ENCODE peak calls at places on chromosomes 7 and 10, in six cellular contexts. U is IMR-90, A is WERI-Rb-1, D is brain microvascular endothelial cell, H is bronchial epithelial cell, X is vagina. V is an unnamed sample.

GRCh38 chr7:150380463-150380862 is 1.3 kb downstream of the ZNF775 start:
- DNase-seq in U (no peak), A (no peak), D (no peak), H (no peak), X (no peak), V (no peak)

GRCh38 chr10:131198843-131199242 is 112.7 kb downstream of the TCERG1L start:
- DNase-seq in U (no peak), A (no peak), D (no peak), H (no peak), X (no peak), V (no peak)

GRCh38 chr7:95596183-95597135 is at the start of gene PDK4:
- DNase-seq in U (peak), A (peak), D (peak), H (no peak), X (no peak), V (peak)

GRCh38 chr7:150806863-150807262 is 6.3 kb downstream of the TMEM176A start:
- DNase-seq in U (no peak), A (no peak), D (no peak), H (no peak), X (no peak), V (no peak)

GRCh38 chr10:57162231-57162630 is 801.2 kb upstream of the ZWINT start:
- DNase-seq in U (no peak), A (no peak), D (no peak), H (no peak), X (no peak), V (no peak)

GRCh38 chr7:7829667-7830066 is 111.3 kb upstream of the RPA3 start:
- DNase-seq in U (no peak), A (no peak), D (no peak), H (peak), X (no peak), V (no peak)

GRCh38 chr7:98287486-98287959 is 6.0 kb downstream of the BRI3 start:
- DNase-seq in U (no peak), A (no peak), D (no peak), H (peak), X (no peak), V (no peak)

GRCh38 chr10:49161411-49161997 is 26.7 kb downstream of the TMEM273 start:
- DNase-seq in U (peak), A (no peak), D (peak), H (peak), X (peak), V (peak)

GRCh38 chr10:49632406-49633317 is 18.8 kb downstream of the CHAT start:
- DNase-seq in U (peak), A (no peak), D (no peak), H (peak), X (no peak), V (peak)

GRCh38 chr7:18975276-18975675 is 142.2 kb downstream of the TWIST1 start:
- DNase-seq in U (no peak), A (no peak), D (no peak), H (no peak), X (no peak), V (no peak)

GRCh38 chr10:31242902-31243301 is 76.1 kb upstream of the ZEB1 start:
- DNase-seq in U (peak), A (no peak), D (peak), H (peak), X (no peak), V (peak)

GRCh38 chr7:30750574-30751256 is 1.2 kb upstream of the INMT start:
- DNase-seq in U (peak), A (no peak), D (peak), H (no peak), X (no peak), V (peak)

GRCh38 chr7:77402818-77403217 is 13.3 kb downstream of the GSAP start:
- DNase-seq in U (no peak), A (no peak), D (no peak), H (no peak), X (no peak), V (no peak)

GRCh38 chr10:74189999-74190421 is 39.0 kb downstream of the ADK start:
- DNase-seq in U (peak), A (no peak), D (peak), H (peak), X (no peak), V (peak)

GRCh38 chr10:60238408-60239100 is 151.1 kb downstream of the ANK3 start:
- DNase-seq in U (peak), A (no peak), D (peak), H (peak), X (no peak), V (peak)

GRCh38 chr7:5694221-5694754 is 87.2 kb downstream of the RNF216 start:
- DNase-seq in U (peak), A (no peak), D (peak), H (peak), X (no peak), V (peak)

GRCh38 chr7:5695709-5696345 is 85.6 kb downstream of the RNF216 start:
- DNase-seq in U (peak), A (no peak), D (peak), H (no peak), X (no peak), V (peak)

GRCh38 chr7:5693529-5693928 is 87.9 kb downstream of the RNF216 start:
- DNase-seq in U (peak), A (no peak), D (peak), H (peak), X (no peak), V (peak)

GRCh38 chr7:5696346-5697100 is 84.9 kb downstream of the RNF216 start:
- DNase-seq in U (no peak), A (no peak), D (no peak), H (no peak), X (no peak), V (no peak)

DNA sequence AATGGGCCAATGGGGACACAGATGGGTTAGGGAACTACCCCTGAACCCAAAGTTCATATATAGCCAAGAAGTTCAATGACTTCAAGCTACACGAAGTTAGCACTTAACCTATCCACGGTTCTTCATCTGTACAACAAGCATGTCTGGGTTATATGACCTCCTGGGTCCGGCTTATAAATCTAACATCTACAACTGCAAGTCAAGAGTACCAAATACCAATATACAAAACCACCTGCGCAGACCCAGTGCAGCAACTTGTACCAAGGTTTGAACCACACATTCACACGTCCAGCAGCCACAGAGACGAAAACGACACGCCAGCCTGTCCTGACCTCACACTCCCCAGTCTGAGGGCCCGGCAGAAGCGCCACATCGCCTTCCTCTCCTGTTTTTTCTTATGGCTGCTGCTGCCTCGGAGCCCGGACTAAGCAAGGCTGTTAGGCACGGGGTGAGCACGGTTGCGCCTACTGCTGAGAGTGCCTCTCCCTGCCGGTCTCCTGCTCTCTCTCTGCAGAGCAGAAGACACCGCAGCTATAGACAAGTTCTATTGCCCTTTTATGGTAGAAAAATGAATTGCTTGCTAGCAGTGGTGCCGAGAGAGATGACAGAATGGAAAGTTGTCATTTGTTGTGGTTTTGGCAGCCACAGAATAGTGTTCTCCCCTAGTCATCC is 86.3 kb downstream of the RNF216 start:
- DNase-seq in U (peak), A (no peak), D (peak), H (no peak), X (no peak), V (peak)
- H3K4me3 ChIP-seq in U (peak), A (no peak), D (peak), H (no peak), X (peak), V (no peak)

GRCh38 chr7:71488308-71488707 is 356.4 kb downstream of the GALNT17 start:
- DNase-seq in U (no peak), A (no peak), D (peak), H (no peak), X (no peak), V (peak)

GRCh38 chr7:71484381-71484780 is 352.4 kb downstream of the GALNT17 start:
- DNase-seq in U (no peak), A (no peak), D (peak), H (no peak), X (no peak), V (no peak)

GRCh38 chr7:71491331-71491730 is 359.4 kb downstream of the GALNT17 start:
- DNase-seq in U (no peak), A (no peak), D (no peak), H (no peak), X (no peak), V (no peak)

GRCh38 chr7:71486414-71486813 is 354.5 kb downstream of the GALNT17 start:
- DNase-seq in U (no peak), A (no peak), D (no peak), H (no peak), X (no peak), V (no peak)

DNA sequence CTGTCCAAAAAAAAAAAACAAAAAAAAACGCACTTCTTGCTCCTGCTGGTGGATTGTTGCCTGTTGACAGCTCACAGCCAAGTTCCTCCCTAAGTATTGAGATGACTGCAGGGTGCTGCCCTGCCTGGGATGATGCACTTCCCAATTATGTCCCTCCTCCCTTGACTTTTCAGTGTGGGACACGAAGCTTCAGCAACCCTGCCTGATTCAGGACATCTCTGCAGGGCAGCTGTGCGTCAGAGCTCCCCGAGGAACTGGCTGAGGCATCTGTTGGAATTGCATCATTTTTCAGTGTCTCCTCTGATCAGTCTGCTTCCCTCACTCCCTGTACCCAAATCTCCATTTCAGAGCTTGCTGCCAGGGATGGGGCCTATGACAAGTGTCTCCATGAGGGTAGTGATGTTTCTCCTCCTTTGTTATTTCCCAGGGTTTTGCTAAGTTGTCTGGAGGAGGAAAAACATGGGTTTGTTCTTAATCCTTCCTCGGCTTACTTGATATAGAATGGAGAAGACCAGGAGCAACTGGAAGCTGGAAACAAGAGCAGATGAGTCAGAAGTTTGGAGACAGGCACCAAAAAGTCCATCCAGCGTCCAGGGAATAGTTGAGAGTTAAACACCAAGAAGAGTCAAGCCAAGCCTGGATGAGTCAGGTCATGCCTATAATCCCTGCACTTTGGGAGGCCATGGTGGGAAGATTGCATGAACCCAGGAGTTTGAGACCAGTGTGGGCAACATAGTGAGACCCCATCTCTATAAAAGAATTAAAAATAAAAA is 355.1 kb downstream of the GALNT17 start:
- DNase-seq in U (no peak), A (no peak), D (peak), H (no peak), X (no peak), V (peak)
- TF ChIP-seq CTCF in U (no peak), A (no peak), D (peak), H (no peak), X (no peak), V (no peak)

DNA sequence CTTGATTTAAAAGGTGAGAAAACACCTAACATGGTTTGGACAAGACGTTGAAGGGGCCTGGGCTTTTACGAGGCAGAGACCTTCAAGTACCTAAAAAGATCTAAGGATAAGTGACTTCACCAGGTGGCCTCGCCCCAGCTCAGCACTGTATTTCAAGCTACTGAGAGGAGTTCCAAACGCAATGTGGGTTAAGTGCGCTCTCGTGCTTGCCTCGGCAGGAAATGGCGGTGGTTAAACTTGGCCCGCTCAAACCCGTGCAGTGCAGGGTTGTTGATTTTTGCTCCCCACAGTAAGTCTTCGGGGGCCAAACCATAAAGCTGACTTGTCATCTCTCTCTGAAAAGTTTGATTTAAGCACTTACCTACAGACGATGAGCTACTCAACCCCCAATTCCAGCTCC is 249.9 kb downstream of the CREB5 start:
- DNase-seq in U (no peak), A (no peak), D (no peak), H (no peak), X (no peak), V (no peak)
- H3K4me3 ChIP-seq in U (no peak), A (no peak), D (no peak), H (no peak), X (no peak), V (no peak)

GRCh38 chr10:77562742-77563141 is 74.9 kb downstream of the KCNMA1 start:
- DNase-seq in U (no peak), A (no peak), D (no peak), H (no peak), X (no peak), V (peak)
- TF ChIP-seq CTCF in U (no peak), A (no peak), D (no peak), H (no peak), X (no peak), V (no peak)

GRCh38 chr10:89171996-89172395 is 35.1 kb downstream of the CH25H start:
- DNase-seq in U (peak), A (no peak), D (peak), H (no peak), X (no peak), V (peak)

GRCh38 chr10:89173075-89173474 is 34.0 kb downstream of the CH25H start:
- DNase-seq in U (no peak), A (no peak), D (no peak), H (no peak), X (no peak), V (peak)

GRCh38 chr10:89171263-89171872 is 35.7 kb downstream of the CH25H start:
- DNase-seq in U (peak), A (no peak), D (no peak), H (no peak), X (no peak), V (no peak)

DNA sequence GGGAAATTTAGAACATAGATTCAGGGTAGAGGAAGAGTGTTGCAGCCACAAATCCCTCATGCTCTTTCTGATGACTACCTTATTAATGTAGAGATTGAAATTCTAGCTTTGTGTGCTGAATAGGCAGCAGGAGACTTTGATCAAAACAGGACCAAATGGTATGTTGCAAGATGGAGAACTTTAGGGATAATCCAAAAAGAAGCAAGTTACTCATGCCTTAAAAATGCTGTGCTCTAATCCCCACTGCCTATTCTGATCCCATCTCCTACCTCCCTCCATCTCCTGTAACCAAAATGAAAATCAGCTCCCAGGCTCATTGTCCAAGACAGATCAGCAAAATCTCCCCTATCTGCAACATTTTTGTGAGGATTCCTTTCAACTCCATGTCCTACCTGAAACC is 31.3 kb downstream of the CH25H start:
- DNase-seq in U (no peak), A (no peak), D (no peak), H (no peak), X (no peak), V (peak)
- H3K4me3 ChIP-seq in U (no peak), A (no peak), D (no peak), H (no peak), X (no peak), V (no peak)

GRCh38 chr10:685613-686012 is 3.9 kb downstream of the DIP2C start:
- DNase-seq in U (no peak), A (no peak), D (no peak), H (no peak), X (no peak), V (no peak)

GRCh38 chr10:681670-682318 is 7.7 kb downstream of the DIP2C start:
- DNase-seq in U (peak), A (no peak), D (peak), H (no peak), X (no peak), V (no peak)

GRCh38 chr10:686155-686931 is 3.1 kb downstream of the DIP2C start:
- DNase-seq in U (no peak), A (no peak), D (no peak), H (no peak), X (peak), V (no peak)

GRCh38 chr10:682931-683447 is 6.5 kb downstream of the DIP2C start:
- DNase-seq in U (no peak), A (no peak), D (no peak), H (no peak), X (no peak), V (no peak)

GRCh38 chr10:683448-684071 is 5.9 kb downstream of the DIP2C start:
- DNase-seq in U (peak), A (no peak), D (peak), H (no peak), X (peak), V (peak)
- TF ChIP-seq CTCF in U (peak), A (no peak), D (peak), H (no peak), X (no peak), V (peak)

GRCh38 chr10:15168781-15169554 is 475 bp upstream of the NMT2 start:
- DNase-seq in U (peak), A (peak), D (peak), H (peak), X (peak), V (peak)
- H3K4me3 ChIP-seq in U (no peak), A (peak), D (peak), H (no peak), X (peak), V (no peak)

GRCh38 chr7:79653136-79653631 is 199.7 kb upstream of the MAGI2 start:
- DNase-seq in U (peak), A (no peak), D (peak), H (peak), X (no peak), V (no peak)

GRCh38 chr7:79658304-79658703 is 204.8 kb upstream of the MAGI2 start:
- DNase-seq in U (no peak), A (no peak), D (no peak), H (no peak), X (no peak), V (no peak)

GRCh38 chr7:79647711-79648110 is 194.2 kb upstream of the MAGI2 start:
- DNase-seq in U (no peak), A (no peak), D (no peak), H (no peak), X (no peak), V (no peak)

GRCh38 chr7:79652619-79653018 is 199.2 kb upstream of the MAGI2 start:
- DNase-seq in U (peak), A (no peak), D (peak), H (no peak), X (no peak), V (peak)
- TF ChIP-seq CTCF in U (no peak), A (no peak), D (no peak), H (no peak), X (no peak), V (no peak)

GRCh38 chr10:97171001-97171400 is 14.8 kb downstream of the SLIT1 start:
- DNase-seq in U (no peak), A (no peak), D (no peak), H (no peak), X (no peak), V (no peak)
- H3K4me3 ChIP-seq in U (no peak), A (peak), D (no peak), H (no peak), X (no peak), V (no peak)

V was measured in fibroblast of the aortic adventitia.